ENCODE peak calls at places on chromosomes 5 and 9, in six cellular contexts. V is fibroblast of mammary gland, K is cardiac fibroblast, Q is OCI-LY7, W is cardiac muscle cell, Y is foreskin fibroblast. M is an unnamed sample.
A peak's percentile ranks its signal among the peaks of the same experiment; 100 is the strongest.

GRCh38 chr9:2307480-2307879 is 292.3 kb downstream of the SMARCA2 start:
- DNase-seq in V (peak; percentile 50), K (peak; percentile 16), Q (no peak), W (no peak), Y (peak; percentile 85), M (peak; percentile 22)

GRCh38 chr5:149434162-149435014 is 55.3 kb upstream of the IL17B start:
- DNase-seq in V (peak; percentile 66), K (peak; percentile 81), Q (peak; percentile 63), W (peak; percentile 84), Y (peak; percentile 77), M (no peak)

GRCh38 chr9:136095028-136095494 is at the start of gene NACC2:
- DNase-seq in V (peak; percentile 53), K (peak; percentile 68), Q (no peak), W (peak; percentile 78), Y (peak; percentile 87), M (no peak)

GRCh38 chr5:68290260-68290674 is 74.7 kb downstream of the PIK3R1 start:
- DNase-seq in V (peak; percentile 56), K (peak; percentile 69), Q (no peak), W (peak; percentile 68), Y (peak; percentile 87), M (no peak)

GRCh38 chr5:84080908-84081307 is 303.8 kb downstream of the EDIL3 start:
- DNase-seq in V (no peak), K (no peak), Q (no peak), W (no peak), Y (no peak), M (no peak)

GRCh38 chr5:32388429-32389111 is 56.0 kb downstream of the ZFR start:
- DNase-seq in V (peak; percentile 85), K (peak; percentile 62), Q (no peak), W (no peak), Y (peak; percentile 70), M (no peak)

GRCh38 chr9:108271646-108272349 is 584.0 kb downstream of the ACTL7B start:
- DNase-seq in V (peak; percentile 85), K (peak; percentile 78), Q (no peak), W (no peak), Y (peak; percentile 86), M (peak; percentile 33)

GRCh38 chr5:59923465-59923864 is 29.9 kb upstream of the PDE4D start:
- DNase-seq in V (peak; percentile 27), K (peak; percentile 23), Q (no peak), W (peak; percentile 2), Y (peak; percentile 46), M (no peak)

GRCh38 chr9:33263131-33263935 is 1.2 kb downstream of the BAG1 start:
- DNase-seq in V (peak; percentile 33), K (peak; percentile 27), Q (peak; percentile 43), W (peak; percentile 27), Y (peak; percentile 52), M (no peak)

GRCh38 chr9:14136646-14137370 is 177.1 kb downstream of the NFIB start:
- DNase-seq in V (no peak), K (no peak), Q (no peak), W (no peak), Y (no peak), M (no peak)

GRCh38 chr5:83750759-83751158 is 30.1 kb upstream of the HAPLN1 start:
- DNase-seq in V (no peak), K (no peak), Q (no peak), W (no peak), Y (no peak), M (no peak)

GRCh38 chr5:180803181-180804128 is 849 bp upstream of the MGAT1 start:
- DNase-seq in V (peak; percentile 75), K (peak; percentile 32), Q (peak; percentile 88), W (peak; percentile 42), Y (peak; percentile 50), M (no peak)

GRCh38 chr5:56481998-56482698 is 249.0 kb upstream of the ANKRD55 start:
- DNase-seq in V (no peak), K (no peak), Q (peak; percentile 43), W (no peak), Y (peak; percentile 10), M (no peak)

GRCh38 chr5:135095052-135095715 is 61.2 kb upstream of the PITX1 start:
- DNase-seq in V (no peak), K (no peak), Q (no peak), W (no peak), Y (no peak), M (no peak)

GRCh38 chr9:120510816-120511215 is 69.2 kb downstream of the CDK5RAP2 start:
- DNase-seq in V (no peak), K (no peak), Q (no peak), W (no peak), Y (peak; percentile 7), M (no peak)

GRCh38 chr9:37290881-37291485 is 131.5 kb upstream of the GRHPR start:
- DNase-seq in V (peak; percentile 89), K (peak; percentile 80), Q (peak; percentile 48), W (no peak), Y (peak; percentile 85), M (peak; percentile 36)

GRCh38 chr9:23826120-23826629 is at the start of gene ELAVL2:
- DNase-seq in V (peak; percentile 89), K (peak; percentile 87), Q (no peak), W (peak; percentile 99), Y (peak; percentile 85), M (peak; percentile 78)

GRCh38 chr9:98941946-98942523 is 1.7 kb upstream of the COL15A1 start:
- DNase-seq in V (no peak), K (no peak), Q (no peak), W (no peak), Y (no peak), M (no peak)

GRCh38 chr5:64330728-64331231 is 165.1 kb downstream of the RNF180 start:
- DNase-seq in V (no peak), K (no peak), Q (no peak), W (no peak), Y (no peak), M (no peak)

GRCh38 chr5:109688647-109688998 is 1.1 kb upstream of the MAN2A1 start:
- DNase-seq in V (peak; percentile 63), K (no peak), Q (peak; percentile 75), W (no peak), Y (peak; percentile 53), M (no peak)

GRCh38 chr5:19806756-19807155 is 181.2 kb downstream of the CDH18 start:
- DNase-seq in V (no peak), K (no peak), Q (no peak), W (no peak), Y (no peak), M (no peak)

GRCh38 chr5:93519737-93520136 is 61.3 kb downstream of the NR2F1-AS1 start:
- DNase-seq in V (peak; percentile 50), K (no peak), Q (no peak), W (no peak), Y (peak; percentile 34), M (no peak)

GRCh38 chr9:101849102-101849707 is 110.8 kb upstream of the GRIN3A start:
- DNase-seq in V (no peak), K (no peak), Q (no peak), W (no peak), Y (no peak), M (no peak)

GRCh38 chr9:16652511-16653101 is 217.9 kb downstream of the BNC2 start:
- DNase-seq in V (no peak), K (peak; percentile 43), Q (no peak), W (no peak), Y (no peak), M (no peak)

GRCh38 chr9:70602364-70603019 is 188.0 kb upstream of the KLF9 start:
- DNase-seq in V (peak; percentile 92), K (peak; percentile 95), Q (peak; percentile 70), W (peak; percentile 73), Y (peak; percentile 92), M (peak; percentile 45)

GRCh38 chr5:109418752-109419352 is 9.1 kb upstream of the PJA2 start:
- DNase-seq in V (no peak), K (no peak), Q (no peak), W (no peak), Y (no peak), M (no peak)

GRCh38 chr9:71079451-71079850 is 42.0 kb downstream of the TRPM3 start:
- DNase-seq in V (peak; percentile 80), K (peak; percentile 18), Q (no peak), W (no peak), Y (peak; percentile 89), M (no peak)

GRCh38 chr5:4362411-4362810 is 766.8 kb downstream of the IRX1 start:
- DNase-seq in V (no peak), K (no peak), Q (no peak), W (no peak), Y (no peak), M (no peak)

GRCh38 chr5:157454273-157454672 is 5.7 kb upstream of the NIPAL4 start:
- DNase-seq in V (no peak), K (no peak), Q (no peak), W (no peak), Y (no peak), M (no peak)

DNA sequence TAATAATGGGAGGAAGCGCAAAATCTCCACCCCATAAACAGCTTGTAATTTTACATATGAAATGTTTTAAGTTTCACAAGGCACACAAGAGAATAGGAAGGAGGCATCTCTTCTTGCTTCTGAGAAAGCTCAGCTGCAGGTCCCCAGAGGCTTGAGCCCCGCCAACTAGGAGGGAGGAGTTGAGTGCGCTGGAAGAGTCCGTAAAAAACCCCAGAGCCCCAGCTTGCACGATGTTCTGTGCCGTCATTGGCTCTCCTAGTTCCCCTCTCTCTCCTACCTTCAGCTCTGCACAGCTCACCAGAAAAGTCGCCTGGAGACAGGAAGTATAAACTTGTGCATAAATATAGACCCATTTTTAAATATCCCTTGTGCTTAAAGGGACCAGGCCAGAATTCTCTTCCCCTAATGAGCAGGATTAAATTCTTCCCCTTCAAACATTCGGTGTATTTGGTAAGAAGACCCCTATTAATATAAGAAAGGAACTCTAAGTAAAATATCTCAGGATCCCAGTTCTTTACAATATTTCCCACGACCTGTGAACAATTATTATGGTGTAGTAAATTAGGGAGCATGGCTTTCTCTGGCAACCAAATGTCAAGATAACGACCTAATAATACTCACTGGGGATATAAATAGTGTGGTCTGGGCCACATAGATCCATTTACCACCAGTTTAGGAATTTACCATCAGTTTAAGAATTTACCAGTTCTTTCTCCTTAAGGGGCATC is 13.7 kb downstream of the GLRX start:
- DNase-seq in V (peak; percentile 90), K (peak; percentile 93), Q (peak; percentile 97), W (peak; percentile 43), Y (peak; percentile 88), M (no peak)
- H3K4me3 ChIP-seq in V (no peak overlapping the region), K (no peak overlapping the region), Q (peak overlapping the region; percentile 53), W (no peak overlapping the region), Y (no peak overlapping the region), M (no peak overlapping the region)

GRCh38 chr9:127539982-127540663 is 72.0 kb upstream of the STXBP1 start:
- DNase-seq in V (no peak), K (no peak), Q (no peak), W (no peak), Y (peak; percentile 42), M (no peak)
- TF ChIP-seq CTCF in V (no peak), K (no peak), Q (no peak), W (no peak), Y (no peak), M (no peak)

GRCh38 chr9:109477269-109478203 is 20.6 kb downstream of the PTPN3 start:
- DNase-seq in V (no peak), K (no peak), Q (no peak), W (peak; percentile 41), Y (no peak), M (peak; percentile 90)
- H3K4me3 ChIP-seq in V (no peak overlapping the region), K (no peak overlapping the region), Q (no peak overlapping the region), W (no peak overlapping the region), Y (no peak overlapping the region), M (peak overlapping the region; percentile 10)

DNA sequence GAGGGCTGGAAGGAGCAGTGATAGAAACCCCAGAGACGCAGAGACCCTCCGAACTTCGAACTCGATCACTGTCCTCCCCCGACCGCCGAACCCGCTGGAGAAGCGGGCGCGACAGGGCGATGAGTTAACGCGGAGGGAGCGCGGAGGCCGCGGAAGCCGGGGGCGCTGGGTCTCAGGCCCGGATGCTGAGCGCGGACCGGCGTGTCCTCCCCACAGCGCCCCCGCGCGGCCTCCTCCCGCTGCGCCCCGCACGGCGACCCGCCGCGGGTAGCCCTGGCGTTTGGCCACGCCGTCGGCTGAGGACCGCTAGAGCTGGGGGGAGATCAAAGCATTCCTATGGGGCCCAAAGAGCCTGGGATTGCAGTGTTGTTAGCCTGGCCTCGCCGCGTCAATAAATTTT is 7.7 kb upstream of the DMRT2 start:
- DNase-seq in V (no peak), K (no peak), Q (no peak), W (peak; percentile 70), Y (peak; percentile 37), M (no peak)
- TF ChIP-seq CTCF in V (no peak), K (no peak), Q (no peak), W (peak; percentile 34), Y (no peak), M (no peak)

M was measured in epithelial cell of proximal tubule.